ENCODE peak calls at places on chromosomes 7 and 10, in nine cellular contexts. V is activated naive CD4-positive, alpha-beta T cell; Q is CD8-positive, alpha-beta memory T cell; F is fibroblast of pulmonary artery; S is AG04450; D is SW480; Z is EL; X is natural killer cell; O is ovary. N is an unnamed sample.
A peak's percentile ranks its signal among the peaks of the same experiment; 100 is the strongest.

GRCh38 chr10:32332299-32332750 is 14.6 kb downstream of the EPC1 start:
- DNase-seq in V (peak; percentile 17), Q (peak; percentile 82), F (peak; percentile 20), S (no peak), D (no peak), Z (no peak), X (peak; percentile 67), O (no peak), N (no peak)

GRCh38 chr7:17298840-17299476 is 506 bp downstream of the AHR start:
- DNase-seq in V (peak; percentile 35), Q (peak; percentile 73), F (peak; percentile 42), S (no peak), D (peak; percentile 69), Z (peak; percentile 58), X (peak; percentile 52), O (peak; percentile 27), N (no peak)

GRCh38 chr10:116692225-116692624 is 50.1 kb downstream of the HSPA12A start:
- DNase-seq in V (no peak), Q (no peak), F (no peak), S (no peak), D (no peak), Z (no peak), X (no peak), O (no peak), N (no peak)

GRCh38 chr7:34191766-34192550 is 286.6 kb downstream of the BMPER start:
- DNase-seq in V (no peak), Q (no peak), F (no peak), S (no peak), D (no peak), Z (no peak), X (no peak), O (no peak), N (no peak)

GRCh38 chr10:63720072-63720537 is 198.9 kb downstream of the REEP3 start:
- DNase-seq in V (no peak), Q (peak; percentile 61), F (peak; percentile 64), S (no peak), D (peak; percentile 60), Z (peak; percentile 47), X (no peak), O (no peak), N (peak; percentile 24)

GRCh38 chr7:40306596-40306995 is 171.8 kb downstream of the SUGCT start:
- DNase-seq in V (no peak), Q (no peak), F (peak; percentile 53), S (no peak), D (no peak), Z (peak; percentile 37), X (no peak), O (no peak), N (peak; percentile 19)

GRCh38 chr10:69323622-69324021 is 45.3 kb downstream of the HK1 start:
- DNase-seq in V (no peak), Q (no peak), F (no peak), S (no peak), D (no peak), Z (no peak), X (no peak), O (no peak), N (no peak)

GRCh38 chr7:147829021-147829420 is 761.5 kb upstream of the C7orf33 start:
- DNase-seq in V (no peak), Q (no peak), F (no peak), S (no peak), D (no peak), Z (no peak), X (no peak), O (no peak), N (no peak)

GRCh38 chr7:27210441-27211083 is 10.7 kb upstream of the HOXA13 start:
- DNase-seq in V (no peak), Q (no peak), F (peak; percentile 49), S (no peak), D (peak; percentile 72), Z (peak; percentile 54), X (no peak), O (no peak), N (no peak)

GRCh38 chr7:42247301-42247700 is 10.3 kb upstream of the GLI3 start:
- DNase-seq in V (no peak), Q (no peak), F (peak; percentile 76), S (no peak), D (peak; percentile 99), Z (peak; percentile 84), X (no peak), O (no peak), N (no peak)

GRCh38 chr10:79184141-79184625 is 115.4 kb downstream of the ZMIZ1 start:
- DNase-seq in V (no peak), Q (no peak), F (peak; percentile 74), S (no peak), D (peak; percentile 75), Z (peak; percentile 88), X (no peak), O (no peak), N (no peak)

GRCh38 chr10:61486738-61487396 is 33.7 kb upstream of the TMEM26 start:
- DNase-seq in V (no peak), Q (no peak), F (peak; percentile 78), S (no peak), D (no peak), Z (peak; percentile 63), X (no peak), O (no peak), N (no peak)

GRCh38 chr7:96273716-96274115 is 48.2 kb downstream of the SLC25A13 start:
- DNase-seq in V (no peak), Q (no peak), F (no peak), S (no peak), D (no peak), Z (no peak), X (no peak), O (no peak), N (no peak)

GRCh38 chr10:99551616-99552015 is 18.9 kb downstream of the NKX2-3 start:
- DNase-seq in V (no peak), Q (no peak), F (no peak), S (no peak), D (no peak), Z (no peak), X (no peak), O (no peak), N (no peak)

GRCh38 chr7:102439963-102440795 is 6.8 kb downstream of the ORAI2 start:
- DNase-seq in V (no peak), Q (no peak), F (peak; percentile 78), S (no peak), D (peak; percentile 67), Z (peak; percentile 89), X (no peak), O (no peak), N (peak; percentile 34)

GRCh38 chr10:21989453-21990154 is 13.9 kb downstream of the DNAJC1 start:
- DNase-seq in V (no peak), Q (peak; percentile 50), F (peak; percentile 79), S (no peak), D (peak; percentile 65), Z (peak; percentile 69), X (no peak), O (peak; percentile 62), N (no peak)

GRCh38 chr7:146772581-146772980 is 656.0 kb downstream of the CNTNAP2 start:
- DNase-seq in V (no peak), Q (no peak), F (no peak), S (no peak), D (no peak), Z (no peak), X (no peak), O (no peak), N (no peak)

GRCh38 chr7:50502947-50503346 is 52.8 kb upstream of the FIGNL1 start:
- DNase-seq in V (no peak), Q (no peak), F (peak; percentile 34), S (no peak), D (no peak), Z (no peak), X (no peak), O (peak; percentile 32), N (no peak)

GRCh38 chr7:138538996-138539644 is 79.1 kb downstream of the TRIM24 start:
- DNase-seq in V (no peak), Q (no peak), F (peak; percentile 42), S (no peak), D (no peak), Z (no peak), X (no peak), O (no peak), N (no peak)

GRCh38 chr7:51268859-51269258 is 47.8 kb downstream of the COBL start:
- DNase-seq in V (no peak), Q (no peak), F (no peak), S (no peak), D (no peak), Z (no peak), X (no peak), O (no peak), N (no peak)

GRCh38 chr10:46229144-46229563 is 57.6 kb upstream of the ANTXRL start:
- DNase-seq in V (no peak), Q (no peak), F (no peak), S (no peak), D (peak; percentile 12), Z (peak; percentile 18), X (no peak), O (no peak), N (no peak)

GRCh38 chr7:55420535-55420934 is 55.4 kb downstream of the LANCL2 start:
- DNase-seq in V (no peak), Q (no peak), F (no peak), S (no peak), D (peak; percentile 72), Z (peak; percentile 49), X (no peak), O (no peak), N (no peak)

GRCh38 chr7:30869794-30870491 is 41.7 kb upstream of the AQP1 start:
- DNase-seq in V (no peak), Q (no peak), F (peak; percentile 25), S (no peak), D (no peak), Z (no peak), X (no peak), O (no peak), N (no peak)

GRCh38 chr7:1210979-1211608 is 21.6 kb upstream of the UNCX start:
- DNase-seq in V (no peak), Q (no peak), F (no peak), S (no peak), D (no peak), Z (peak; percentile 27), X (no peak), O (no peak), N (no peak)

GRCh38 chr10:129837909-129838582 is 126.0 kb downstream of the EBF3 start:
- DNase-seq in V (no peak), Q (no peak), F (no peak), S (no peak), D (no peak), Z (no peak), X (no peak), O (no peak), N (no peak)

GRCh38 chr7:5591547-5591899 is 167.9 kb upstream of the TNRC18 start:
- DNase-seq in V (no peak), Q (no peak), F (peak; percentile 82), S (peak; percentile 60), D (peak; percentile 95), Z (peak; percentile 97), X (no peak), O (peak; percentile 43), N (peak; percentile 86)

GRCh38 chr10:24957624-24958435 is 5.4 kb upstream of the PRTFDC1 start:
- DNase-seq in V (no peak), Q (no peak), F (peak; percentile 95), S (peak; percentile 68), D (no peak), Z (peak; percentile 83), X (no peak), O (no peak), N (peak; percentile 77)

GRCh38 chr7:138892016-138892630 is 89.1 kb downstream of the KIAA1549 start:
- DNase-seq in V (no peak), Q (no peak), F (no peak), S (no peak), D (no peak), Z (no peak), X (no peak), O (no peak), N (no peak)

GRCh38 chr10:118751272-118751671 is 3.5 kb downstream of the CACUL1 start:
- DNase-seq in V (no peak), Q (no peak), F (no peak), S (no peak), D (no peak), Z (no peak), X (no peak), O (no peak), N (no peak)

GRCh38 chr7:25597881-25598456 is 369.7 kb upstream of the NPVF start:
- DNase-seq in V (no peak), Q (no peak), F (no peak), S (no peak), D (no peak), Z (no peak), X (no peak), O (no peak), N (no peak)

GRCh38 chr7:123275036-123275753 is 75.4 kb upstream of the SLC13A1 start:
- DNase-seq in V (no peak), Q (no peak), F (peak; percentile 93), S (no peak), D (no peak), Z (no peak), X (no peak), O (no peak), N (no peak)

N was measured in retinal pigment epithelial cell.